ENCODE peak calls at places on chromosomes 11 and 22, in nine cellular contexts. I is AG09319; A is stimulated activated naive CD4-positive, alpha-beta T cell; Y is NCI-H524; S is NT2/D1; P is cardiac septum; G is NCI-H1092; B is HEK293T; J is upper lobe of left lung. U is an unnamed sample.

GRCh38 chr22:19430890-19431541 is 517 bp downstream of the HIRA start:
- DNase-seq in G (no peak), J (peak; percentile 32), P (peak; percentile 78), S (no peak), B (peak; percentile 45), I (no peak), A (peak; percentile 37), Y (no peak), U (no peak)

GRCh38 chr11:31102316-31102715 is 267.2 kb downstream of the DCDC1 start:
- DNase-seq in G (no peak), S (no peak), Y (no peak), P (no peak), I (no peak), B (no peak), A (no peak), J (no peak), U (no peak)

GRCh38 chr11:119706029-119706428 is 23.0 kb downstream of the NECTIN1 start:
- DNase-seq in S (no peak), I (no peak), P (no peak), J (no peak), B (no peak), G (no peak), Y (peak; percentile 71), A (no peak), U (no peak)

GRCh38 chr11:46520971-46521745 is 72.7 kb downstream of the AMBRA1 start:
- DNase-seq in Y (no peak), J (no peak), S (peak; percentile 15), B (no peak), P (no peak), G (no peak), I (peak; percentile 23), A (no peak), U (no peak)

GRCh38 chr22:39215430-39216142 is 29.2 kb downstream of the PDGFB start:
- DNase-seq in J (peak; percentile 18), A (no peak), P (peak; percentile 35), S (no peak), I (no peak), B (peak; percentile 71), G (no peak), Y (no peak), U (no peak)

GRCh38 chr22:37416806-37417205 is 10.5 kb downstream of the ELFN2 start:
- DNase-seq in Y (no peak), P (no peak), I (no peak), A (no peak), G (no peak), S (no peak), J (no peak), B (no peak), U (no peak)

GRCh38 chr11:119832132-119832531 is 103.1 kb upstream of the NECTIN1 start:
- DNase-seq in I (no peak), A (no peak), S (no peak), G (peak; percentile 56), Y (no peak), B (no peak), P (no peak), J (no peak), U (no peak)

GRCh38 chr22:39216143-39216490 is 28.7 kb downstream of the PDGFB start:
- DNase-seq in P (no peak), A (no peak), B (no peak), I (no peak), Y (no peak), J (peak; percentile 5), S (no peak), G (no peak), U (no peak)

GRCh38 chr11:34299962-34300350 is 57.9 kb downstream of the ABTB2 start:
- DNase-seq in P (no peak), B (no peak), S (no peak), Y (no peak), J (no peak), I (no peak), A (no peak), G (no peak), U (no peak)

GRCh38 chr11:122098223-122098980 is 17.6 kb downstream of the BLID start:
- DNase-seq in S (no peak), J (no peak), G (no peak), Y (no peak), B (no peak), P (no peak), A (no peak), I (no peak), U (no peak)

GRCh38 chr11:1773711-1774550 is 10.2 kb upstream of the CTSD start:
- DNase-seq in J (no peak), S (no peak), Y (no peak), A (no peak), I (no peak), G (no peak), P (peak; percentile 68), B (no peak), U (no peak)

GRCh38 chr11:122248130-122248529 is 132.1 kb upstream of the BLID start:
- DNase-seq in G (peak; percentile 91), A (no peak), B (no peak), Y (no peak), S (no peak), J (no peak), P (no peak), I (no peak), U (no peak)

GRCh38 chr22:48819232-48819631 is 1008.4 kb downstream of the BRD1 start:
- DNase-seq in B (no peak), Y (no peak), P (no peak), A (no peak), S (no peak), J (no peak), G (no peak), I (no peak), U (no peak)

GRCh38 chr11:120279490-120279889 is 39.5 kb downstream of the POU2F3 start:
- DNase-seq in B (no peak), P (no peak), G (no peak), S (no peak), J (no peak), I (no peak), Y (no peak), A (no peak), U (no peak)

GRCh38 chr11:71304045-71304444 is 51.7 kb upstream of the SHANK2 start:
- DNase-seq in B (no peak), S (no peak), J (no peak), P (peak; percentile 12), A (no peak), I (no peak), Y (no peak), G (no peak), U (no peak)

GRCh38 chr11:133829566-133829965 is 15.7 kb downstream of the SPATA19 start:
- DNase-seq in I (no peak), J (no peak), B (no peak), P (no peak), S (no peak), G (no peak), Y (no peak), A (no peak), U (no peak)

GRCh38 chr22:22099833-22100812 is 117.5 kb upstream of the TOP3B start:
- DNase-seq in A (no peak), G (no peak), I (no peak), P (no peak), J (no peak), B (peak; percentile 48), Y (no peak), S (no peak), U (no peak)

GRCh38 chr11:9922806-9923205 is 258.9 kb downstream of the SWAP70 start:
- DNase-seq in I (no peak), A (no peak), P (no peak), B (no peak), Y (no peak), J (no peak), G (no peak), S (peak; percentile 23), U (peak; percentile 67)

GRCh38 chr11:108009497-108010360 is 1.0 kb downstream of the CUL5 start:
- DNase-seq in A (no peak), I (no peak), P (no peak), B (no peak), J (peak; percentile 22), Y (no peak), G (no peak), S (no peak), U (no peak)

GRCh38 chr22:39502789-39503464 is 837 bp downstream of the MIEF1 start:
- DNase-seq in A (no peak), I (no peak), Y (no peak), P (no peak), J (no peak), B (no peak), G (no peak), S (no peak), U (no peak)

U was measured in iPS DF 6.9.